ENCODE peak calls at places on chromosome X, in ten cellular contexts. M, I, R, Z, A, F, V, S, X and N are unnamed samples.

GRCh38 chrX:40108084-40108958 is 10.6 kb upstream of the BCOR start:
- DNase-seq in M (no peak), I (no peak), R (peak), Z (no peak), A (no peak), F (peak), V (peak), S (no peak), X (no peak), N (no peak)

GRCh38 chrX:120726294-120726693 is 96.4 kb upstream of the C1GALT1C1 start:
- DNase-seq in M (no peak), I (no peak), R (no peak), Z (no peak), A (no peak), F (no peak), V (no peak), S (no peak), X (no peak), N (no peak)

GRCh38 chrX:71909956-71910355 is 689 bp upstream of the NHSL2 start:
- DNase-seq in M (no peak), I (no peak), R (peak), Z (no peak), A (no peak), F (peak), V (no peak), S (peak), X (peak), N (no peak)

GRCh38 chrX:22194207-22194606 is 78.5 kb upstream of the CBLL2 start:
- DNase-seq in M (no peak), I (no peak), R (no peak), Z (no peak), A (no peak), F (no peak), V (no peak), S (no peak), X (no peak), N (no peak)

GRCh38 chrX:15293471-15293870 is 22.0 kb downstream of the ASB11 start:
- DNase-seq in M (no peak), I (no peak), R (no peak), Z (no peak), A (no peak), F (no peak), V (no peak), S (no peak), X (no peak), N (no peak)

GRCh38 chrX:77160301-77160700 is 286.9 kb upstream of the FGF16 start:
- DNase-seq in M (no peak), I (no peak), R (no peak), Z (no peak), A (no peak), F (no peak), V (no peak), S (no peak), X (no peak), N (no peak)

GRCh38 chrX:139759637-139760036 is 51.7 kb upstream of the MCF2 start:
- DNase-seq in M (no peak), I (peak), R (peak), Z (no peak), A (no peak), F (no peak), V (no peak), S (no peak), X (no peak), N (no peak)

GRCh38 chrX:109920325-109920724 is 82.6 kb upstream of the TMEM164 start:
- DNase-seq in M (no peak), I (no peak), R (no peak), Z (no peak), A (no peak), F (no peak), V (no peak), S (no peak), X (no peak), N (no peak)

GRCh38 chrX:97609938-97610337 is 726.2 kb downstream of the RPA4 start:
- DNase-seq in M (no peak), I (no peak), R (no peak), Z (no peak), A (no peak), F (no peak), V (no peak), S (no peak), X (no peak), N (no peak)

GRCh38 chrX:22276781-22277180 is 4.1 kb downstream of the CBLL2 start:
- DNase-seq in M (no peak), I (peak), R (peak), Z (no peak), A (no peak), F (no peak), V (no peak), S (no peak), X (no peak), N (no peak)

GRCh38 chrX:124413244-124413643 is 66.9 kb downstream of the SH2D1A start:
- DNase-seq in M (no peak), I (no peak), R (no peak), Z (no peak), A (no peak), F (no peak), V (no peak), S (no peak), X (no peak), N (no peak)

GRCh38 chrX:24838624-24839023 is 144.9 kb downstream of the POLA1 start:
- DNase-seq in M (no peak), I (peak), R (peak), Z (no peak), A (peak), F (no peak), V (no peak), S (no peak), X (no peak), N (no peak)

GRCh38 chrX:84477114-84477513 is 25.1 kb downstream of the HDX start:
- DNase-seq in M (no peak), I (no peak), R (no peak), Z (no peak), A (no peak), F (no peak), V (no peak), S (no peak), X (no peak), N (no peak)

GRCh38 chrX:10781847-10782530 is 161.6 kb upstream of the MID1 start:
- DNase-seq in M (no peak), I (no peak), R (no peak), Z (no peak), A (no peak), F (no peak), V (no peak), S (no peak), X (no peak), N (no peak)

GRCh38 chrX:95056901-95057300 is 1382.9 kb downstream of the FAM133A start:
- DNase-seq in M (no peak), I (peak), R (peak), Z (no peak), A (no peak), F (no peak), V (no peak), S (no peak), X (no peak), N (no peak)

GRCh38 chrX:123361371-123361770 is 177.3 kb downstream of the GRIA3 start:
- DNase-seq in M (no peak), I (no peak), R (peak), Z (no peak), A (no peak), F (no peak), V (no peak), S (no peak), X (no peak), N (no peak)

GRCh38 chrX:45689971-45690370 is 489.3 kb upstream of the DIPK2B start:
- DNase-seq in M (no peak), I (no peak), R (no peak), Z (no peak), A (no peak), F (no peak), V (no peak), S (no peak), X (no peak), N (no peak)
- H3K4me3 ChIP-seq in M (no peak), I (no peak), R (no peak), Z (no peak), A (no peak), F (no peak), V (no peak), S (no peak), X (no peak), N (no peak)

GRCh38 chrX:104098151-104098808 is 14.0 kb upstream of the ZCCHC18 start:
- DNase-seq in M (peak), I (peak), R (peak), Z (peak), A (peak), F (no peak), V (peak), S (no peak), X (no peak), N (peak)
- TF ChIP-seq CTCF in M (peak), I (peak), R (peak), Z (peak), A (peak), F (peak), V (peak), S (peak), X (peak), N (peak)

DNA sequence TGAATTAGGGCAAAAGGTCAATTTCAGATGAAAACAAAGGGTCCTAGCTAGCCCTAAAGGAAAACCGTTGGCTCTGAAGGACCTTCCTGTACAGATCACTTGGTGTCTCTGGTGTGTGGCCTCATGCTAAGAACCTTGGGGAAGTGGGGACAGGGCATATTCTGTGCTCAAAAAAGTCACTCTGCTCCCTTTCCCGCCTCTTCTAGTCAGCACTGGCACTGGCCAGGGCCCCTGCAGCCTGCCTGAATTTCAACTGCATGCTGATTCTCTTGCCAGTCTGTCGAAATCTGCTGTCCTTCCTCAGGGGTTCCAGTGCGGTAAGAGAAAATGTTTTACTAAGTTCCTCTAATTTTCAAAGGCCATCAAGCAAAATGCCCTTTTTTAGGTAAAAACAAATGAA is 3.4 kb downstream of the CYBB start:
- DNase-seq in M (no peak), I (no peak), R (no peak), Z (no peak), A (no peak), F (no peak), V (no peak), S (no peak), X (peak), N (no peak)
- H3K4me3 ChIP-seq in M (no peak), I (no peak), R (no peak), Z (no peak), A (no peak), F (no peak), V (no peak), S (no peak), X (no peak), N (no peak)

GRCh38 chrX:48934581-48935331 is 15.9 kb upstream of the PIM2 start:
- DNase-seq in M (no peak), I (no peak), R (no peak), Z (no peak), A (no peak), F (no peak), V (no peak), S (no peak), X (no peak), N (no peak)

GRCh38 chrX:48938721-48939416 is 18.5 kb downstream of the OTUD5 start:
- DNase-seq in M (no peak), I (no peak), R (no peak), Z (no peak), A (no peak), F (no peak), V (peak), S (no peak), X (no peak), N (no peak)

GRCh38 chrX:48936429-48937064 is 17.7 kb upstream of the PIM2 start:
- DNase-seq in M (no peak), I (no peak), R (no peak), Z (no peak), A (no peak), F (no peak), V (no peak), S (no peak), X (no peak), N (no peak)

GRCh38 chrX:48939417-48940228 is 17.8 kb downstream of the OTUD5 start:
- DNase-seq in M (no peak), I (no peak), R (no peak), Z (no peak), A (no peak), F (no peak), V (peak), S (no peak), X (no peak), N (no peak)

DNA sequence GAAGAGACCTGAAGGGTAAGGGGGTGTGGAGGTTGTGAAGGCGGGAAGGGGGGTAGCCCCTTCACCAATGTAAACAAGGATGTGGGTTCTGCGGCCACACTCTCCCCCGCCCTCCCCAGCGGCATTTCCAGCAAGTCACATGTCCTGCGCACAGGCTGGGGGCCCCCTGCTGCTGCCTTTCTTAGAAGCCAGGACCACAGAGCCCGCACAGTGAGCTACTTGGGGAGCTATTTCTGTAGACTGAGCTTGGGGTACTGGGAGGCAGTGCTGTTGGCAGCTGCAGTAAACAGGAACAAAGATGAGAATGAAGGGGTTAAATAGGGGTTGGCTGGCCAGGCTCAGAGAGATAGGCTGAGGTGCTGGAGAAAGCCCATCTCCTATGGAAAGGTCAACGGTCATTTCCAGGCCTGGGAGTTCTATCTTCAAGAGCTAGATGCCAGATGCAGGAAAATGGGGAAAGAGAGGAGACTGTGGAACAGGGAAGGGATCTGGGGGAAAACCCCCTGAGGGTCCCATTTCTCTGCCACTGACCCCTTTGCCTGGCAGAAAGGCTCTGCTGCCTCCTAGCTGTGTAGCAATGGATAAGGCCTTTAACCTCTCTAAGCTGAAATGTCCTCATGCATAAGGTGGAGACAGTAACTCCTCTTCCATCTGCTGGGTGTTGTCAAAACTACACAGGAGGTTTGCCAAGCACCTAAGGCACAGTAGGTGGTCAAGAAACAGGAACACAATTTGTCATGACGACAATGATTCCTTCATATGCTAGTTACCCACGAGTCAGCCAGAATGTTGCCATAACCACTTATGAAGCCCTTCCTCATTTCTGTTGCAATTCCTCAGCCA is 18.5 kb upstream of the PIM2 start:
- DNase-seq in M (no peak), I (no peak), R (peak), Z (no peak), A (no peak), F (peak), V (peak), S (no peak), X (no peak), N (no peak)
- TF ChIP-seq CTCF in M (no peak), I (no peak), R (peak), Z (no peak), A (no peak), F (no peak), V (no peak), S (no peak), X (no peak), N (peak)

DNA sequence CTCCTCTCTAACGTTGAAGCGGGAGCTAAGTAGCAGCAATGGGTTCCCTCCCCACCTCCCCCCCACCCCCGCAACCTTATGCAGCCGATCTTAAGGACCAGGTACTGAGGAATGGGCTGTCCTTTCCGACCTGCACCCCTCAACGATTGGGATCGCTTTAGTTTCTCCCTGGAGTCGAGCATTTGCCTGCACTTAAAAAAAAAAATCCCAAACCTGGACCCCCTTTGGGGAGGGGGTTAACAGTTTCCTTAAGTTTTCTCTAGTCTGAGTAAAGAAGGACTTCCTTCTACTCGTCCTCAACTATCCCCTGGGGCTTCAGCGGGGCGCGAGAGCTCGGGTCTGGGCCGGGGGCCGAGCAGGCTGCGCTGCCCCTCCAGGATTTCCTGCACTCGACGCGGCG is 25.7 kb upstream of the BCORL1 start:
- DNase-seq in M (no peak), I (no peak), R (no peak), Z (no peak), A (no peak), F (no peak), V (no peak), S (no peak), X (no peak), N (no peak)
- H3K4me3 ChIP-seq in M (peak), I (no peak), R (peak), Z (peak), A (peak), F (peak), V (peak), S (peak), X (peak), N (peak)

GRCh38 chrX:48493890-48494364 is 14.9 kb upstream of the PORCN start:
- DNase-seq in M (no peak), I (peak), R (peak), Z (no peak), A (no peak), F (no peak), V (no peak), S (no peak), X (no peak), N (no peak)
- TF ChIP-seq CTCF in M (peak), I (peak), R (peak), Z (peak), A (peak), F (no peak), V (peak), S (no peak), X (no peak), N (peak)

DNA sequence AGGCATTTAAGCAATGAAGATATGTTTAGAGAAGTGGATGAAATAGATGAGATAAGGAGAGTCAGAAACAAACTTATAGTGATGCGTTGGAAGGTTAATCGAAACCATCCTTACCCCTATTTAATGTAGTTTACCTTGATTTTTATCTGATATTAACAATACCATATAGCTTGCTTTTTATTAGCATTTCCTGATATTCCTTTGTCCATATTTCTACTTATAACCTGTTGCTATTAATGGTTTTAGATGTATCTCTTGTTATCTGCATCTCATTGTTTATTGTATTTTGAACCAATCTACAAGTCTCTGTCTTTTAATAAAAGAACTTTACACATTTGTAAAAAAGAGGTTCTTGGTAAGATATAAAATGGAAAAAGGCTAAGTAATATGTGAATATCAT is 1.6 kb downstream of the TCEAL9 start:
- DNase-seq in M (no peak), I (no peak), R (no peak), Z (no peak), A (no peak), F (no peak), V (no peak), S (no peak), X (no peak), N (no peak)
- H3K4me3 ChIP-seq in M (peak), I (peak), R (peak), Z (peak), A (no peak), F (no peak), V (no peak), S (no peak), X (no peak), N (peak)

GRCh38 chrX:128616933-128617332 is 564.7 kb upstream of the ACTRT1 start:
- DNase-seq in M (no peak), I (no peak), R (peak), Z (no peak), A (no peak), F (no peak), V (no peak), S (no peak), X (no peak), N (no peak)

GRCh38 chrX:128623361-128623760 is 571.2 kb upstream of the ACTRT1 start:
- DNase-seq in M (no peak), I (no peak), R (no peak), Z (no peak), A (no peak), F (no peak), V (no peak), S (no peak), X (no peak), N (no peak)

GRCh38 chrX:128622296-128622695 is 570.1 kb upstream of the ACTRT1 start:
- DNase-seq in M (no peak), I (no peak), R (no peak), Z (no peak), A (no peak), F (no peak), V (no peak), S (no peak), X (no peak), N (no peak)

GRCh38 chrX:128619490-128619889 is 567.3 kb upstream of the ACTRT1 start:
- DNase-seq in M (no peak), I (no peak), R (no peak), Z (no peak), A (no peak), F (no peak), V (no peak), S (no peak), X (no peak), N (no peak)
- TF ChIP-seq CTCF in M (no peak), I (no peak), R (no peak), Z (no peak), A (no peak), F (no peak), V (no peak), S (no peak), X (no peak), N (no peak)

GRCh38 chrX:154084449-154085300 is 12.8 kb downstream of the MECP2 start:
- DNase-seq in M (no peak), I (no peak), R (no peak), Z (no peak), A (no peak), F (no peak), V (no peak), S (no peak), X (no peak), N (no peak)

GRCh38 chrX:154082396-154083133 is 15.0 kb downstream of the MECP2 start:
- DNase-seq in M (peak), I (peak), R (peak), Z (no peak), A (no peak), F (no peak), V (no peak), S (no peak), X (no peak), N (no peak)

DNA sequence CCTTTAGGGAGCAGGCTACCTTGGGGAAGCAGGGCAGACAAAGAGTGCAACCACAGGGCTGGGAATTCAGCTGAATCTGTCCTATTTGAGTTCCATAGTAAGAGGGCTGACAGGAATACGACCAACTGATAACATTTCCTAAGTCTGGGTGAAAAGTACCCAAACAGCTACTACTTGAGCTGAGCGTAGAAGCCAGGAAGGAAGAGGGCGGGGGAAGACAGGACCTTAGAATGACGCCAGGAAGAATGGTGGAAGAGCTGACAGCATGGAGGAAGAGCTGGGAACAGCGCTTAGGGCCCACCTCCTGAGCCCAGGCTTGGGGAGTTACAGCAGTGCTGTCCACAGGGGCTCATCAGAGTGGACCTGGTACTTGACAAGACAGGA is 14.4 kb downstream of the MECP2 start:
- DNase-seq in M (no peak), I (no peak), R (no peak), Z (no peak), A (no peak), F (no peak), V (no peak), S (no peak), X (no peak), N (no peak)
- H3K4me3 ChIP-seq in M (no peak), I (no peak), R (no peak), Z (no peak), A (no peak), F (peak), V (no peak), S (no peak), X (no peak), N (no peak)

DNA sequence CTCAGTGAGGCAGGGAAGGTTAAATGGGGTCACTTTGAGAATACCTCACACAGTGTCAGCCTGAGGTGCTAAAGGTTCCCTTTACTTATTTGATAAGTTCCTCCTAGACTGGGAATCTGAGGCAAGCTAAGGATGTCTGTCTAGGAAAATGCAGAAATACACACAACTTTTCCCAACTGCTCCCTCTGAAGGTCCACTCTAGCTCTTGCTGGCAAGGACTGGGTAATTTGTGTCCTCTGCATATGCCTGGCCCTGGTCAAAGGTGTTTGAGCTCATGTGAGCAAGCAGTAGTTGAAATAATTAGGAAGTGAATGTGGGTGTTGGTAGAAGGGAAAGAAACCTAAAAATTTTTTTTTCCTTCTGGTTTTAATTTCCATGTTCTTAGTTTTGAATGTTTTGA is 21.3 kb downstream of the TXLNG start:
- DNase-seq in M (no peak), I (peak), R (no peak), Z (no peak), A (no peak), F (no peak), V (no peak), S (no peak), X (no peak), N (no peak)
- TF ChIP-seq CTCF in M (no peak), I (peak), R (peak), Z (peak), A (peak), F (peak), V (peak), S (no peak), X (peak), N (no peak)